ENCODE peak calls at places on chromosome X, in ten cellular contexts. A is renal cortical epithelial cell; T is uterus; C is DMS79; Z is amygdala; V is NCI-H1105 treated with DMSO at 0.1 percent for 48 hours; F is stimulated activated CD4-positive, alpha-beta T cell treated with anti-CD3 and anti-CD28 coated beads, TNF-alpha, amount 100 ng/mL, for 24 hours; S is stimulated activated CD8-positive, alpha-beta memory T cell treated with anti-CD3 and anti-CD28 coated beads, Interleukin-12 subunit alpha, Interleukin-12 subunit beta, amount 100 ng/mL, for 4 hours; X is NCI-H1694 treated with DMSO at 0.1 percent for 48 hours; Q is memory B cell. I is an unnamed sample.

GRCh38 chrX:43860646-43861370 is 21.4 kb downstream of the MAOB start:
- DNase-seq in Z (no peak), A (peak; percentile 92), V (peak; percentile 59), F (no peak), X (no peak), C (no peak), Q (no peak), S (no peak), T (no peak), I (peak; percentile 1)

GRCh38 chrX:40773809-40774208 is 38.5 kb upstream of the MED14 start:
- DNase-seq in Z (no peak), T (no peak), A (peak; percentile 83), F (no peak), C (no peak), X (no peak), Q (no peak), S (no peak), V (no peak), I (peak; percentile 61)

GRCh38 chrX:19332983-19333382 is 10.7 kb upstream of the PDHA1 start:
- DNase-seq in T (peak; percentile 28), X (peak; percentile 1), Z (peak; percentile 0), S (no peak), C (peak; percentile 14), F (no peak), Q (no peak), A (no peak), V (peak; percentile 60), I (no peak)

GRCh38 chrX:34426334-34426733 is 230.8 kb downstream of the TMEM47 start:
- DNase-seq in V (no peak), T (no peak), Q (no peak), X (no peak), Z (no peak), C (no peak), F (no peak), A (no peak), S (no peak), I (no peak)

GRCh38 chrX:39491548-39492297 is 606.0 kb downstream of the BCOR start:
- DNase-seq in A (no peak), C (no peak), S (peak; percentile 13), Z (no peak), X (no peak), T (no peak), Q (peak; percentile 25), F (no peak), V (no peak), I (no peak)

GRCh38 chrX:15511563-15511962 is 11.0 kb downstream of the BMX start:
- DNase-seq in C (no peak), S (no peak), F (no peak), X (no peak), V (no peak), Z (no peak), T (no peak), A (no peak), Q (no peak), I (no peak)

GRCh38 chrX:124274438-124275166 is 57.9 kb upstream of the TEX13D start:
- DNase-seq in A (no peak), X (no peak), S (no peak), T (peak; percentile 13), V (no peak), Z (no peak), C (no peak), F (no peak), Q (no peak), I (no peak)

GRCh38 chrX:39907964-39908616 is 189.7 kb downstream of the BCOR start:
- DNase-seq in T (peak; percentile 60), S (no peak), Q (no peak), X (no peak), A (peak; percentile 92), C (no peak), F (no peak), Z (no peak), V (no peak), I (peak; percentile 96)

GRCh38 chrX:127207326-127207725 is 387.8 kb downstream of the PRR32 start:
- DNase-seq in C (no peak), Z (no peak), A (no peak), X (no peak), S (no peak), T (no peak), F (no peak), Q (no peak), V (no peak), I (no peak)

GRCh38 chrX:118117069-118117405 is 427 bp upstream of the KLHL13 start:
- DNase-seq in Q (no peak), S (no peak), C (no peak), Z (no peak), A (peak; percentile 26), F (no peak), X (no peak), T (no peak), V (no peak), I (no peak)

GRCh38 chrX:40273356-40274050 is 175.7 kb upstream of the BCOR start:
- DNase-seq in F (no peak), T (peak; percentile 40), C (no peak), A (no peak), S (no peak), V (no peak), X (no peak), Z (no peak), Q (no peak), I (peak; percentile 76)

GRCh38 chrX:124194209-124194608 is 138.3 kb upstream of the TEX13D start:
- DNase-seq in V (no peak), Q (no peak), T (peak; percentile 16), F (no peak), C (no peak), X (no peak), A (peak; percentile 40), S (no peak), Z (no peak), I (peak; percentile 52)

GRCh38 chrX:115068896-115069295 is 51.5 kb upstream of the IL13RA2 start:
- DNase-seq in F (no peak), Z (no peak), T (no peak), X (no peak), V (no peak), A (no peak), C (no peak), S (no peak), Q (no peak), I (no peak)

GRCh38 chrX:74118503-74118902 is 185.5 kb upstream of the ZCCHC13 start:
- DNase-seq in Q (no peak), T (no peak), V (no peak), X (no peak), C (no peak), Z (no peak), F (no peak), S (no peak), A (no peak), I (no peak)

GRCh38 chrX:30712214-30712613 is 59.0 kb downstream of the GK start:
- DNase-seq in Z (no peak), S (no peak), A (no peak), T (no peak), F (no peak), X (no peak), V (no peak), C (no peak), Q (no peak), I (no peak)

GRCh38 chrX:97563531-97564133 is 679.9 kb downstream of the RPA4 start:
- DNase-seq in T (peak; percentile 26), C (no peak), Z (no peak), X (peak; percentile 27), V (peak; percentile 31), A (peak; percentile 73), F (peak; percentile 2), Q (peak; percentile 15), S (no peak), I (peak; percentile 72)

GRCh38 chrX:118510076-118510475 is 14.5 kb downstream of the DOCK11 start:
- DNase-seq in X (no peak), Z (no peak), Q (no peak), S (no peak), V (no peak), A (no peak), C (no peak), T (no peak), F (no peak), I (no peak)

GRCh38 chrX:94252204-94252603 is 578.2 kb downstream of the FAM133A start:
- DNase-seq in Q (no peak), X (no peak), F (no peak), T (no peak), Z (no peak), V (no peak), S (no peak), A (no peak), C (no peak), I (no peak)

GRCh38 chrX:147958316-147958715 is 22.8 kb upstream of the FMR1NB start:
- DNase-seq in T (no peak), S (no peak), V (no peak), Q (no peak), A (peak; percentile 61), C (no peak), F (no peak), Z (no peak), X (no peak), I (no peak)

GRCh38 chrX:134603806-134604700 is 54.2 kb downstream of the PLAC1 start:
- DNase-seq in X (no peak), S (no peak), A (peak; percentile 59), V (no peak), C (no peak), T (peak; percentile 31), Z (no peak), Q (no peak), F (no peak), I (peak; percentile 60)

GRCh38 chrX:20128678-20129077 is 12.0 kb upstream of the MAP7D2 start:
- DNase-seq in C (no peak), T (no peak), F (no peak), X (no peak), Q (no peak), Z (no peak), A (no peak), V (no peak), S (no peak), I (no peak)

GRCh38 chrX:111823703-111824102 is 52.3 kb upstream of the TRPC5OS start:
- DNase-seq in Q (no peak), T (no peak), F (no peak), Z (no peak), S (no peak), X (no peak), C (no peak), A (no peak), V (no peak), I (no peak)

GRCh38 chrX:151958101-151958500 is 16.4 kb downstream of the GABRE start:
- DNase-seq in A (no peak), X (no peak), C (no peak), Z (no peak), V (no peak), S (no peak), Q (no peak), T (no peak), F (no peak), I (no peak)

GRCh38 chrX:39492495-39493162 is 605.1 kb downstream of the BCOR start:
- DNase-seq in F (no peak), X (no peak), C (no peak), Q (no peak), S (no peak), A (peak; percentile 15), T (peak; percentile 35), V (no peak), Z (no peak), I (no peak)

GRCh38 chrX:125505207-125505606 is 185.5 kb downstream of the TEX13C start:
- DNase-seq in F (no peak), S (no peak), Q (no peak), C (no peak), T (no peak), V (no peak), A (no peak), X (no peak), Z (no peak), I (no peak)

GRCh38 chrX:135973025-135973547 is 702 bp downstream of the MMGT1 start:
- DNase-seq in Q (no peak), A (no peak), S (no peak), X (no peak), T (no peak), Z (peak; percentile 0), F (no peak), V (no peak), C (no peak), I (peak; percentile 42)

GRCh38 chrX:147912093-147912801 is 528 bp downstream of the FMR1 start:
- DNase-seq in C (peak; percentile 16), F (no peak), Z (peak; percentile 6), X (no peak), A (no peak), T (peak; percentile 29), Q (peak; percentile 48), S (no peak), V (peak; percentile 71), I (peak; percentile 60)

GRCh38 chrX:39477438-39478120 is 620.2 kb downstream of the BCOR start:
- DNase-seq in S (no peak), Z (no peak), X (no peak), A (peak; percentile 46), C (no peak), T (no peak), F (no peak), Q (no peak), V (no peak), I (peak; percentile 81)